ENCODE peak calls at places on chromosomes 7 and 10, in five cellular contexts. One of them, this sample, is unnamed.
A peak's percentile ranks its signal among the peaks of the same experiment; 100 is the strongest.

GRCh38 chr10:73785721-73786511 is 510 bp downstream of the ZSWIM8 start:
- DNase-seq in DMS153: no peak
- DNase-seq in KBM-7: peak; percentile 55
- DNase-seq in cardiac septum: no peak
- DNase-seq in IMR-90: peak; percentile 65
- DNase-seq in this sample: no peak

GRCh38 chr10:102776779-102777417 is 33.1 kb downstream of the WBP1L start:
- DNase-seq in DMS153: no peak
- DNase-seq in KBM-7: no peak
- DNase-seq in cardiac septum: peak; percentile 88
- DNase-seq in IMR-90: peak; percentile 98
- DNase-seq in this sample: no peak

GRCh38 chr7:14836571-14837189 is 65.9 kb downstream of the DGKB start:
- DNase-seq in DMS153: peak; percentile 58
- DNase-seq in KBM-7: no peak
- DNase-seq in cardiac septum: peak; percentile 78
- DNase-seq in IMR-90: peak; percentile 75
- DNase-seq in this sample: no peak

GRCh38 chr7:133839129-133839528 is 288.0 kb upstream of the LRGUK start:
- DNase-seq in DMS153: no peak
- DNase-seq in KBM-7: no peak
- DNase-seq in cardiac septum: no peak
- DNase-seq in IMR-90: no peak
- DNase-seq in this sample: no peak

GRCh38 chr7:16810573-16810972 is 5.8 kb upstream of the AGR2 start:
- DNase-seq in DMS153: no peak
- DNase-seq in KBM-7: no peak
- DNase-seq in cardiac septum: no peak
- DNase-seq in IMR-90: no peak
- DNase-seq in this sample: no peak

GRCh38 chr7:120226188-120226587 is 46.8 kb upstream of the KCND2 start:
- DNase-seq in DMS153: no peak
- DNase-seq in KBM-7: no peak
- DNase-seq in cardiac septum: no peak
- DNase-seq in IMR-90: no peak
- DNase-seq in this sample: no peak

GRCh38 chr10:16976803-16977202 is 152.8 kb downstream of the CUBN start:
- DNase-seq in DMS153: no peak
- DNase-seq in KBM-7: no peak
- DNase-seq in cardiac septum: no peak
- DNase-seq in IMR-90: no peak
- DNase-seq in this sample: no peak

GRCh38 chr7:25405736-25406135 is 177.4 kb upstream of the NPVF start:
- DNase-seq in DMS153: no peak
- DNase-seq in KBM-7: no peak
- DNase-seq in cardiac septum: no peak
- DNase-seq in IMR-90: no peak
- DNase-seq in this sample: no peak

GRCh38 chr7:43077732-43078391 is 34.6 kb upstream of the HECW1 start:
- DNase-seq in DMS153: no peak
- DNase-seq in KBM-7: no peak
- DNase-seq in cardiac septum: no peak
- DNase-seq in IMR-90: peak; percentile 18
- DNase-seq in this sample: no peak

GRCh38 chr7:151076863-151077704 is 3.5 kb downstream of the FASTK start:
- DNase-seq in DMS153: no peak
- DNase-seq in KBM-7: peak; percentile 31
- DNase-seq in cardiac septum: no peak
- DNase-seq in IMR-90: no peak
- DNase-seq in this sample: peak; percentile 84

GRCh38 chr10:73889014-73889413 is 14.7 kb upstream of the CAMK2G start:
- DNase-seq in DMS153: peak; percentile 95
- DNase-seq in KBM-7: peak; percentile 87
- DNase-seq in cardiac septum: no peak
- DNase-seq in IMR-90: peak; percentile 78
- DNase-seq in this sample: no peak

GRCh38 chr7:29611941-29612527 is 48.4 kb downstream of the PRR15 start:
- DNase-seq in DMS153: no peak
- DNase-seq in KBM-7: no peak
- DNase-seq in cardiac septum: no peak
- DNase-seq in IMR-90: no peak
- DNase-seq in this sample: no peak

GRCh38 chr7:26584964-26585650 is 279.3 kb downstream of the SKAP2 start:
- DNase-seq in DMS153: peak; percentile 100
- DNase-seq in KBM-7: no peak
- DNase-seq in cardiac septum: no peak
- DNase-seq in IMR-90: no peak
- DNase-seq in this sample: no peak